ENCODE peak calls at places on chromosomes 11 and 22, in six cellular contexts. J is GM23338; B is HL-60; G is cardiac muscle cell; W is GM12878; X is CD8-positive, alpha-beta T cell. N is an unnamed sample.
A peak's percentile ranks its signal among the peaks of the same experiment; 100 is the strongest.

GRCh38 chr11:993141-993540 is 43.4 kb downstream of the MUC6 start:
- DNase-seq in J (no peak), B (no peak), G (no peak), W (no peak), X (no peak), N (no peak)

GRCh38 chr11:84899740-84900139 is 727.4 kb downstream of the DLG2 start:
- DNase-seq in J (peak; percentile 87), B (no peak), G (no peak), W (no peak), X (no peak), N (no peak)

GRCh38 chr11:8671242-8671641 is 11.2 kb downstream of the TRIM66 start:
- DNase-seq in J (peak; percentile 94), B (no peak), G (no peak), W (no peak), X (no peak), N (no peak)

GRCh38 chr11:72138821-72139390 is 3.4 kb downstream of the FOLR3 start:
- DNase-seq in J (no peak), B (no peak), G (no peak), W (no peak), X (no peak), N (no peak)

GRCh38 chr11:1742371-1742770 is 8.0 kb downstream of the IFITM10 start:
- DNase-seq in J (no peak), B (no peak), G (no peak), W (no peak), X (no peak), N (no peak)

GRCh38 chr11:78319453-78319955 is 98.1 kb downstream of the GAB2 start:
- DNase-seq in J (no peak), B (no peak), G (no peak), W (no peak), X (no peak), N (no peak)

GRCh38 chr22:43783777-43784176 is 28.3 kb downstream of the EFCAB6 start:
- DNase-seq in J (peak; percentile 49), B (no peak), G (no peak), W (no peak), X (no peak), N (no peak)

GRCh38 chr11:13698147-13698546 is 29.7 kb downstream of the FAR1 start:
- DNase-seq in J (no peak), B (no peak), G (no peak), W (no peak), X (no peak), N (no peak)

GRCh38 chr11:71186861-71187260 is 65.5 kb downstream of the SHANK2 start:
- DNase-seq in J (no peak), B (no peak), G (no peak), W (no peak), X (no peak), N (no peak)

GRCh38 chr11:95647355-95647754 is 142.2 kb downstream of the FAM76B start:
- DNase-seq in J (no peak), B (no peak), G (no peak), W (no peak), X (no peak), N (no peak)

GRCh38 chr11:95435628-95436353 is 204.8 kb upstream of the SESN3 start:
- DNase-seq in J (no peak), B (no peak), G (no peak), W (no peak), X (no peak), N (no peak)

GRCh38 chr11:33315822-33316221 is 58.6 kb downstream of the HIPK3 start:
- DNase-seq in J (no peak), B (no peak), G (no peak), W (no peak), X (no peak), N (no peak)

GRCh38 chr11:3165152-3165705 is at the start of gene OSBPL5:
- DNase-seq in J (peak; percentile 54), B (peak; percentile 71), G (peak; percentile 79), W (no peak), X (no peak), N (peak; percentile 48)

GRCh38 chr11:59857444-59858434 is 8.5 kb downstream of the TCN1 start:
- DNase-seq in J (peak; percentile 54), B (peak; percentile 29), G (no peak), W (no peak), X (no peak), N (no peak)

GRCh38 chr22:47281126-47282106 is 519.0 kb downstream of the TBC1D22A start:
- DNase-seq in J (no peak), B (no peak), G (no peak), W (no peak), X (no peak), N (no peak)

GRCh38 chr11:117309310-117309709 is 6.7 kb downstream of the BACE1 start:
- DNase-seq in J (no peak), B (no peak), G (no peak), W (no peak), X (no peak), N (no peak)

GRCh38 chr22:20175597-20175900 is 24.7 kb upstream of the CCDC188 start:
- DNase-seq in J (no peak), B (no peak), G (no peak), W (no peak), X (no peak), N (no peak)
- H3K27ac ChIP-seq in J (no peak overlapping the region), B (no peak overlapping the region), G (no peak overlapping the region), W (no peak overlapping the region), X (no peak overlapping the region), N (no peak overlapping the region)

DNA sequence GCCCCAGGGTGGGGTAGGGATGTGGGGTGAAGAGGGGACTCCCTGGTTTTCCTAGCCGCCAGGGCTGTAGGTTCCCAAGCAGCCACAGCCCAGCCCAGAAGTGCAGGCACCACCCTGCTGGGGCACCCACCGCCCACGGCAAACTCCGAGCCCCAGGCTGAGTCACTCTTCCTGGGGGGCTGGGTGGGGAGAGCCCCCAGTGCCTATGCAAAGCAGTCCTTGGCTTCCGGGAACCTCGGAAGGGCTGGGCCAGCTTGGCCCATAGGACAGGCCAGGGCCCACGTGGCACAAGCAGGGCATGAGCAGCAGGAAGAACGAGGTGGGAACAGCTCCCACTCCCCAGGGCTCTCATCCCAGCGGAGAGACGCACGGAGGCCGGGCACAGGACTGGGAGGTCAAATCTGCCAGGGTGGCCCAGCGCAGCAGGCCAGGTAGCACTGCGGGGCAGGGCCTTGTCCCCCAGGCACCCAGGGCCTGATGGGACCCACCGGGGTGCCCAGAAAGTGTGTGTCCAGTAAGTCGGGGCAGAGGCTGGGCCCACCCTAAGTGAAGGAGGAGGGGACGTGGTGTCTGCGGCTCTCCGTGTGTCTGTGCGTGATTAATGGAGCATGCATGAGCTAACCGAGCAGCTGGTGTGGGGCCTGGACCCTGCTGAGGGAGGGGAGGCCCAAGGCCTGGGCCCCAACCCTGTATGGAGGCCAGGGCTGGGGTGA is 4.6 kb upstream of the IL17REL start:
- DNase-seq in J (no peak), B (no peak), G (no peak), W (peak; percentile 66), X (no peak), N (no peak)
- H3K27ac ChIP-seq in J (no peak overlapping the region), B (no peak overlapping the region), G (no peak overlapping the region), W (no peak overlapping the region), X (no peak overlapping the region), N (no peak overlapping the region)

DNA sequence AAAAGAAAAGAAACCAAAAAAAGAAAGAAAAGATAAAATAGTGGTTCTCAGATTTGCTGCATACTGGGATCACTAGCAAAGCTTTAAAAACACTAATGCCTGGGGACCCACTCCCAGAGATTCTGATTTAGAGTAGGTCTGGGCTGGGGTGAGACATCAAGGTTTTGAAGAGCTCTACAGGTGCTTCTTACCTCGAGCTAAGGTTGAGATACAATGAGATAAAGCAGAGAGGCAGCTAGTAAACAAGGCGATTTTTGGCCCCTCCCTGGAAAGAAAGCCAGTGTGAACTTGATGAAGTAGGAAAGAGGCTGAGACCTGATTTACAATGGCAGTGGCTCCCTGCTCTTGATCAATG is 327.6 kb upstream of the CCDC90B start:
- DNase-seq in J (no peak), B (no peak), G (no peak), W (no peak), X (no peak), N (no peak)
- H3K27ac ChIP-seq in J (no peak overlapping the region), B (no peak overlapping the region), G (no peak overlapping the region), W (peak overlapping the region; percentile 83), X (no peak overlapping the region), N (no peak overlapping the region)

GRCh38 chr22:46051646-46052045 is 74.7 kb upstream of the WNT7B start:
- DNase-seq in J (no peak), B (no peak), G (no peak), W (no peak), X (no peak), N (no peak)
- H3K27ac ChIP-seq in J (no peak overlapping the region), B (peak overlapping the region; percentile 48), G (no peak overlapping the region), W (no peak overlapping the region), X (no peak overlapping the region), N (peak overlapping the region; percentile 99)

GRCh38 chr11:66784575-66784974 is 55.6 kb upstream of the SPTBN2 start:
- DNase-seq in J (no peak), B (no peak), G (no peak), W (no peak), X (no peak), N (no peak)
- H3K27ac ChIP-seq in J (no peak overlapping the region), B (no peak overlapping the region), G (no peak overlapping the region), W (no peak overlapping the region), X (no peak overlapping the region), N (no peak overlapping the region)

GRCh38 chr22:35379146-35379993 is 1.5 kb upstream of the HMOX1 start:
- DNase-seq in J (no peak), B (no peak), G (no peak), W (no peak), X (no peak), N (no peak)

GRCh38 chr22:35381424-35381772 is 502 bp downstream of the HMOX1 start:
- DNase-seq in J (no peak), B (no peak), G (no peak), W (no peak), X (no peak), N (no peak)

GRCh38 chr22:35380537-35381423 is at the start of gene HMOX1:
- DNase-seq in J (peak; percentile 91), B (peak; percentile 78), G (peak; percentile 91), W (no peak), X (peak; percentile 20), N (peak; percentile 80)

GRCh38 chr22:35378547-35379078 is 2.3 kb upstream of the HMOX1 start:
- DNase-seq in J (no peak), B (no peak), G (no peak), W (no peak), X (no peak), N (no peak)

DNA sequence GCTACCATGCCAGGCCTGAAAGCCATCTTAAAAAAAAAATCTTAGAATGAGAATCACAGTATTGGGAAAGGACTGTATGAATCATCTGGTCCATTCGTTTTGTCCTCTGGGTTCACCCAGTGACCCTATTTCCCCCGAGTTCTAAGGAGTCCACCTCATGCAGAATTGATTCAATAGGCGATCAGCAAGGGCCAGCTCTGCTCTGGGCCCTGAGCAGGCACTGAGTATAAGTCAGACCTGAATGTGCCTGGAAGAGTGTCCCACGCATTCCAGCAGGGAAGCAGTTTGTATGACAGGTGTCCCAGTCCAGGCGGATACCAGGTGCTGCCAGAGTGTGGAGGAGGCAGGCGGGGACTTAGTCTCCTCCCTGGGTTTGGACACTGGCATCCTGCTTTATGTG is 883 bp upstream of the HMOX1 start:
- DNase-seq in J (no peak), B (no peak), G (no peak), W (no peak), X (no peak), N (no peak)
- H3K27ac ChIP-seq in J (no peak overlapping the region), B (no peak overlapping the region), G (no peak overlapping the region), W (no peak overlapping the region), X (no peak overlapping the region), N (peak overlapping the region; percentile 68)